ENCODE peak calls at places on chromosomes 16 and 17, in six cellular contexts. W, V, Q, D, H and N are unnamed samples.

GRCh38 chr16:30896890-30897730 is 696 bp downstream of the CTF1 start:
- DNase-seq in W (peak; percentile 59), V (peak; percentile 87), Q (peak; percentile 89), D (no peak), H (peak; percentile 86), N (peak; percentile 69)

GRCh38 chr16:50066482-50067289 is 916 bp downstream of the HEATR3 start:
- DNase-seq in W (no peak), V (no peak), Q (no peak), D (no peak), H (no peak), N (no peak)

GRCh38 chr17:38768417-38768816 is 15.9 kb downstream of the PSMB3 start:
- DNase-seq in W (no peak), V (no peak), Q (no peak), D (no peak), H (no peak), N (no peak)

GRCh38 chr16:70750893-70751467 is 50.0 kb downstream of the VAC14 start:
- DNase-seq in W (no peak), V (no peak), Q (no peak), D (no peak), H (no peak), N (no peak)

GRCh38 chr17:56269509-56269908 is 116.2 kb downstream of the ANKFN1 start:
- DNase-seq in W (no peak), V (no peak), Q (no peak), D (no peak), H (no peak), N (no peak)

GRCh38 chr17:39167492-39167891 is 1.5 kb upstream of the ARL5C start:
- DNase-seq in W (no peak), V (no peak), Q (no peak), D (no peak), H (no peak), N (no peak)

GRCh38 chr16:30006095-30006473 is 4.7 kb downstream of the DOC2A start:
- DNase-seq in W (no peak), V (no peak), Q (no peak), D (no peak), H (no peak), N (no peak)

GRCh38 chr16:8854298-8854948 is 14.4 kb downstream of the CARHSP1 start:
- DNase-seq in W (no peak), V (no peak), Q (no peak), D (no peak), H (no peak), N (no peak)

GRCh38 chr17:77610980-77611641 is 347.4 kb upstream of the TNRC6C start:
- DNase-seq in W (no peak), V (no peak), Q (no peak), D (no peak), H (no peak), N (no peak)

GRCh38 chr17:50471009-50471905 is 2.6 kb upstream of the CHAD start:
- DNase-seq in W (no peak), V (no peak), Q (no peak), D (no peak), H (no peak), N (no peak)

GRCh38 chr17:41580651-41581365 is 5.9 kb downstream of the KRT14 start:
- DNase-seq in W (no peak), V (no peak), Q (no peak), D (no peak), H (no peak), N (no peak)

GRCh38 chr17:17304521-17304985 is 1.4 kb downstream of the NT5M start:
- DNase-seq in W (no peak), V (no peak), Q (peak; percentile 83), D (no peak), H (no peak), N (no peak)

GRCh38 chr17:49707246-49707607 is 537 bp downstream of the SLC35B1 start:
- DNase-seq in W (no peak), V (no peak), Q (peak; percentile 28), D (no peak), H (no peak), N (no peak)

GRCh38 chr17:39715375-39716072 is 14.8 kb downstream of the MIEN1 start:
- DNase-seq in W (no peak), V (no peak), Q (no peak), D (no peak), H (no peak), N (no peak)

GRCh38 chr17:64130559-64131001 is 636 bp upstream of the ERN1 start:
- DNase-seq in W (no peak), V (no peak), Q (no peak), D (peak; percentile 68), H (no peak), N (no peak)

GRCh38 chr16:526181-527014 is 1.1 kb upstream of the CAPN15 start:
- DNase-seq in W (no peak), V (no peak), Q (peak; percentile 43), D (no peak), H (no peak), N (no peak)

GRCh38 chr17:58534901-58535421 is 20.5 kb upstream of the MTMR4 start:
- DNase-seq in W (no peak), V (peak; percentile 33), Q (peak; percentile 33), D (no peak), H (no peak), N (no peak)

GRCh38 chr17:72534776-72535175 is 414.0 kb downstream of the SOX9 start:
- DNase-seq in W (no peak), V (no peak), Q (no peak), D (no peak), H (no peak), N (no peak)

GRCh38 chr17:36535669-36536081 is 888 bp downstream of the PIGW start:
- DNase-seq in W (no peak), V (no peak), Q (no peak), D (no peak), H (no peak), N (no peak)

GRCh38 chr16:25184771-25185170 is 32.0 kb upstream of the AQP8 start:
- DNase-seq in W (no peak), V (no peak), Q (no peak), D (no peak), H (no peak), N (no peak)

GRCh38 chr16:79571065-79571697 is 29.4 kb downstream of the MAF start:
- DNase-seq in W (no peak), V (no peak), Q (no peak), D (no peak), H (no peak), N (no peak)

GRCh38 chr17:42548070-42548837 is 4.5 kb upstream of the HSD17B1 start:
- DNase-seq in W (peak; percentile 97), V (no peak), Q (no peak), D (no peak), H (peak; percentile 97), N (peak; percentile 97)

GRCh38 chr17:56292010-56292409 is 138.7 kb downstream of the ANKFN1 start:
- DNase-seq in W (no peak), V (no peak), Q (no peak), D (no peak), H (no peak), N (no peak)

GRCh38 chr17:43907425-43907981 is at the start of gene MPP2:
- DNase-seq in W (peak; percentile 61), V (peak; percentile 20), Q (peak; percentile 77), D (no peak), H (peak; percentile 91), N (peak; percentile 46)

GRCh38 chr17:7881655-7882054 is 6.9 kb upstream of the CHD3 start:
- DNase-seq in W (no peak), V (no peak), Q (no peak), D (no peak), H (no peak), N (no peak)

GRCh38 chr16:88570691-88571092 is 489 bp downstream of the ZC3H18 start:
- DNase-seq in W (no peak), V (no peak), Q (peak; percentile 36), D (no peak), H (no peak), N (no peak)

DNA sequence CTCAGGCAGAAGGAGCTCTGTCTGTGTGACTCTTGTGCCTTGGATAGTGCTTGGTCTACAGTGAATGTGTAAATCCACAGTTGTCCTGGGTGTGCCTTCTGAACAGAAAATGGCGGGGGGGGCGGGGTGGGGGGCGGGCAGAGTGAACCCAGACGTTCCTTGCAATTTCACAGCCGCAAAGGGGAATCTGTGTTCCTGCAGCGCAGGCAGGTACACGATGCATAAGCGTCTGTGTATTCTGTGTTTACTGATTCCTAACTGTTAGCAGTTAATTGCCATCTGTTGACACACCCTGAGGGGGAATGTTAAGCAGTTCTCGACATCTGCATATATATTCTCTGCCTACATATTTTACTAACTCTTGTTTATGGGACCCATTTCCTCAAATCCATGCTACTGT is 123.5 kb upstream of the ZFHX3 start:
- DNase-seq in W (no peak), V (no peak), Q (no peak), D (no peak), H (no peak), N (no peak)
- TF ChIP-seq TAF1 in W (no peak), V (no peak), Q (no peak), D (no peak), H (no peak), N (no peak)

DNA sequence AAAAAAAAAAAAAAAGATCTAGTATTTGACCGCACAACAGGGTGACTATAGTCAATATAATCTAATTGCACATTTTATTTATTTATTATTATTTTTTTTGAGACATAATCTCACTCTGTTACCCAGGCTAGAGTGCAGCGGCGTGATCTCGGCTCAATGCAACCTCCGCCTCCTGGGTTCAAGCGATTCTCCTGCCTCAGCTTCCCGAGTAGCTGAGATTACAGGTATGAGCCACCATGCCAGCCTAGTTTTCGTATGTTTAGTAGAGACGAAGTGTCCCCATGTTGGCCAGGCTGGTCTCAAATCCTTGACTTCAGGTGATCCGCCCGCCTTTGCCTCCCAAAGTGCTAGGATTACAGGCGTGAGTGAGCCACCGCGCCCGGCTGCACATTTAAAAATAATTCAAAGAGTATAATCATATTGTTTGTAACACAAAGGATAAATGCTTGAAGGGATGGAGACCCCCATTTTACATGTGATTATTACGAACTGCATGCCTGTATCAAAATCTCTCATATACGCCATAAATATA is 794 bp downstream of the ANKS3 start:
- DNase-seq in W (no peak), V (no peak), Q (no peak), D (no peak), H (no peak), N (no peak)
- TF ChIP-seq POLR2A in W (no peak), V (no peak), Q (no peak), D (no peak), H (no peak), N (no peak)

DNA sequence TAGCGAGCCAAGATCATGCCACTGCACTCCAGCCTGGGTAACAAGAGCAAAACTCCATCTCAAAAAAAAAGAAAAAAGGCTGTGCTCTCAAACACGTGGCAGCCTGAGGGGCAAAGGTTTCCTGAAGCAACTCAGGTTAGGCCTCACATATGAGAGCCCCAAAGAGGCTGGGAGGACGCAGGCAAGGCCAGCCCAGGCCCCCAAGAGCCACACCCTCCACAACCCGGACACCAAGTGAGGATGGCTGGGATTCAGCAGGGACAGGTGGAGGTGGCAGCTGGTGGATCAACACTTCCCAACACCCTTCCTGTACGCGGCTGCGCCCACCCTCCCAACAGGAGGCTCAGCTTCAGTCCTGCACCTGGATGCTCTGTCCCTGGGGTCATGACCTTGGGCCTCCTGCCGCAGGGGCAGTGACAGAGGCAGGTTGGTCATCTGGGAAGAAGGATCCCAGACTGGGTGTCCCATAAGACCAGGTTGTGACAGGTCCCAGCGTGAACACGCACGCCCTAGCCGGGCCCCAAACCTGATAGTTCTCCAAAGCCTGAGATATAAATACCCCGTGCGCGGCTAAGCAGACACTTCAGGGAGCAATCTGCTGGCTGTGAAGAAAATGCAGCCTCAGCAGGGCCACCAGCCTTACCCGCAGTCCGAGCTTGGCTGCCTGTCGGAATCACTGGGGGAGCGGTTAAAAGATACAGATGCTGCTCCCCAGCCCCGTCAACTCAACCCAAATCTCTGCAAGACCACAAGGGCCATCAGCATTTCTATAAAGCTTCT is 78.1 kb downstream of the TIMM22 start:
- DNase-seq in W (no peak), V (no peak), Q (no peak), D (no peak), H (no peak), N (no peak)
- TF ChIP-seq TAF1 in W (no peak), V (no peak), Q (no peak), D (no peak), H (no peak), N (no peak)

GRCh38 chr17:28404812-28405570 is 1.0 kb downstream of the SLC46A1 start:
- DNase-seq in W (no peak), V (peak; percentile 84), Q (no peak), D (no peak), H (peak; percentile 64), N (no peak)
- TF ChIP-seq POLR2A in W (no peak), V (peak; percentile 32), Q (no peak), D (no peak), H (no peak), N (no peak)